ENCODE peak calls at places on chromosomes 5 and 9, in six cellular contexts. U, E, Y, N, T and G are unnamed samples.

GRCh38 chr5:10699987-10700386 is 61.0 kb downstream of the DAP start:
- DNase-seq in U (no peak), E (no peak), Y (no peak), N (no peak), T (no peak), G (no peak)

GRCh38 chr5:83547156-83547555 is 75.6 kb downstream of the VCAN start:
- DNase-seq in U (no peak), E (no peak), Y (no peak), N (no peak), T (no peak), G (no peak)

GRCh38 chr5:100270323-100270771 is 264.8 kb upstream of the FAM174A start:
- DNase-seq in U (no peak), E (no peak), Y (no peak), N (no peak), T (no peak), G (no peak)

GRCh38 chr5:64619609-64620008 is 70.7 kb upstream of the SHISAL2B start:
- DNase-seq in U (no peak), E (no peak), Y (no peak), N (no peak), T (no peak), G (no peak)

GRCh38 chr9:128836509-128837145 is 7.0 kb upstream of the SPOUT1 start:
- DNase-seq in U (no peak), E (peak; percentile 2), Y (no peak), N (no peak), T (no peak), G (no peak)

GRCh38 chr5:141780240-141780951 is 97.8 kb downstream of the PCDH1 start:
- DNase-seq in U (no peak), E (no peak), Y (no peak), N (no peak), T (no peak), G (no peak)

GRCh38 chr9:37921546-37922300 is 17.8 kb upstream of the SLC25A51 start:
- DNase-seq in U (no peak), E (no peak), Y (no peak), N (no peak), T (no peak), G (no peak)

GRCh38 chr9:7570107-7570720 is 229.4 kb downstream of the DMAC1 start:
- DNase-seq in U (no peak), E (peak; percentile 27), Y (peak; percentile 18), N (peak; percentile 24), T (peak; percentile 41), G (peak; percentile 58)

GRCh38 chr9:92728831-92729734 is 35.5 kb downstream of the BICD2 start:
- DNase-seq in U (no peak), E (no peak), Y (no peak), N (no peak), T (no peak), G (peak; percentile 16)

GRCh38 chr5:8396756-8397155 is 527.8 kb downstream of the MTRR start:
- DNase-seq in U (no peak), E (no peak), Y (no peak), N (no peak), T (no peak), G (no peak)